ENCODE peak calls at places on chromosomes 3 and 15, in four cellular contexts. D, V, H and M are unnamed samples.

GRCh38 chr3:151568095-151568685 is 107.3 kb upstream of the IGSF10 start:
- DNase-seq in V (peak; percentile 29), H (no peak), D (no peak), M (peak; percentile 36)

GRCh38 chr15:29805043-29805707 is 17.1 kb downstream of the TJP1 start:
- DNase-seq in D (peak; percentile 68), H (no peak), V (peak; percentile 30), M (no peak)

GRCh38 chr3:25455316-25456232 is 27.5 kb downstream of the RARB start:
- DNase-seq in H (peak; percentile 64), D (no peak), V (no peak), M (peak; percentile 46)

GRCh38 chr15:67783303-67783702 is 42.0 kb upstream of the SKOR1 start:
- DNase-seq in D (no peak), V (no peak), H (no peak), M (no peak)

GRCh38 chr3:35184775-35185174 is 454.6 kb upstream of the ARPP21 start:
- DNase-seq in V (no peak), H (no peak), D (no peak), M (no peak)

GRCh38 chr3:5650303-5650702 is 462.8 kb downstream of the EDEM1 start:
- DNase-seq in V (no peak), H (no peak), D (no peak), M (no peak)

GRCh38 chr3:158573714-158574113 is 2.7 kb downstream of the MLF1 start:
- DNase-seq in D (no peak), V (no peak), H (no peak), M (no peak)

GRCh38 chr15:38589502-38589901 is 24.9 kb upstream of the RASGRP1 start:
- DNase-seq in H (no peak), D (no peak), V (no peak), M (no peak)

GRCh38 chr3:17717411-17717810 is 25.0 kb downstream of the TBC1D5 start:
- DNase-seq in H (no peak), V (no peak), D (no peak), M (no peak)

GRCh38 chr3:53160660-53161344 is at the start of gene PRKCD:
- DNase-seq in H (peak; percentile 93), D (peak; percentile 88), V (peak; percentile 81), M (peak; percentile 55)
- TF ChIP-seq CTCF in H (peak; percentile 48), D (no peak), V (peak; percentile 1), M (no peak)

DNA sequence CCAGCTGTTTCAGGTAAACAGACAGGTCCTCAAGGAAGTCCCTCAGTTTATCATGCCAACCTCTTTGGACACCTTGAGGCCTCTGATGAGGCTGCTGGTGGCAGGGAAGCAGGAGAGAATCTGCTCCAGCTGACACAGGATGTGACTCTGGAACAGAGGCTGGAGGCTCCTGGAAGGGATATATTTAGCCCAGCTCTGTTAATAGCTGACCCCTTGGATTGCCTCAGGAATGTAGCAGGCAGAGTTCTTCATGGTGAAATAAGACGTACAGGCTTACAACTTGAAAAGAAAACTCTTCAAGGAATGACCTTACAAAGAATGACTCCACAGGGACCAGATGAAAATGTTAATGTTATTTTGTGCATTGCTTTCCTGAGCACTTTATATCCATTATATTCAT is 90.5 kb downstream of the AQP9 start:
- DNase-seq in D (no peak), V (no peak), H (peak; percentile 67), M (no peak)
- H3K27me3 ChIP-seq in D (no peaks in the 10 kb centered on the region), V (no peaks in the 10 kb centered on the region), H (no peaks in the 10 kb centered on the region), M (no peaks in the 10 kb centered on the region)

GRCh38 chr15:73717802-73718201 is 33.6 kb downstream of the CD276 start:
- DNase-seq in H (no peak), D (no peak), V (no peak), M (no peak)
- TF ChIP-seq CTCF in H (no peak), D (no peak), V (no peak), M (peak; percentile 41)

GRCh38 chr3:194757629-194758028 is 71.9 kb downstream of the FAM43A start:
- DNase-seq in V (no peak), D (no peak), H (no peak), M (no peak)
- H3K27me3 ChIP-seq in V (no peaks in the 10 kb centered on the region), D (no peaks in the 10 kb centered on the region), H (no peaks in the 10 kb centered on the region), M (no peaks in the 10 kb centered on the region)

GRCh38 chr15:77497108-77497737 is 76.5 kb downstream of the HMG20A start:
- DNase-seq in D (peak; percentile 56), V (no peak), H (peak; percentile 86), M (peak; percentile 79)
- TF ChIP-seq CTCF in D (no peak), V (no peak), H (no peak), M (no peak)